ENCODE peak calls at places on chromosomes 7 and 10, in five cellular contexts. Y, I, Q, W and U are unnamed samples. For H3K4me1, the result is how much of the 10 kb centered on the place peaks cover.

GRCh38 chr7:88431861-88432260 is 125.2 kb upstream of the STEAP4 start:
- DNase-seq in Y (no peak), W (no peak), I (no peak), Q (no peak), U (no peak)

GRCh38 chr10:94279835-94280709 is 82.7 kb downstream of the NOC3L start:
- DNase-seq in W (no peak), Q (peak), Y (peak), I (peak), U (peak)

GRCh38 chr10:28548781-28549498 is 16.0 kb downstream of the WAC start:
- DNase-seq in Q (no peak), Y (no peak), I (no peak), W (no peak), U (no peak)

GRCh38 chr7:145624618-145625017 is 492.0 kb upstream of the CNTNAP2 start:
- DNase-seq in Y (no peak), Q (no peak), I (no peak), W (no peak), U (no peak)

GRCh38 chr10:80382989-80383388 is 25.4 kb upstream of the PRXL2A start:
- DNase-seq in W (peak), I (peak), Y (peak), Q (peak), U (peak)

GRCh38 chr7:51680594-51681409 is 364.2 kb upstream of the COBL start:
- DNase-seq in W (no peak), Y (no peak), Q (no peak), I (no peak), U (no peak)

GRCh38 chr7:136194843-136195242 is 217.7 kb upstream of the MTPN start:
- DNase-seq in W (no peak), Q (no peak), I (no peak), Y (no peak), U (no peak)

GRCh38 chr7:19392246-19392645 is 247.0 kb upstream of the FERD3L start:
- DNase-seq in Y (no peak), I (no peak), W (no peak), Q (no peak), U (no peak)

GRCh38 chr10:92103376-92104084 is 180.0 kb downstream of the BTAF1 start:
- DNase-seq in I (no peak), Y (no peak), W (no peak), Q (no peak), U (no peak)

GRCh38 chr7:140609646-140610045 is 31.0 kb downstream of the DENND2A start:
- DNase-seq in Q (no peak), W (no peak), Y (no peak), I (no peak), U (no peak)

GRCh38 chr10:17474595-17474994 is 20.2 kb upstream of the ST8SIA6 start:
- DNase-seq in W (no peak), Y (no peak), Q (peak), I (no peak), U (no peak)

GRCh38 chr10:97017474-97017903 is 168.3 kb downstream of the SLIT1 start:
- DNase-seq in W (no peak), Y (no peak), I (no peak), Q (peak), U (no peak)

GRCh38 chr10:30114871-30115270 is 55.5 kb upstream of the JCAD start:
- DNase-seq in W (no peak), I (no peak), Q (no peak), Y (peak), U (peak)

GRCh38 chr10:6838118-6838517 is 258.0 kb upstream of the PRKCQ start:
- DNase-seq in W (no peak), I (no peak), Q (peak), Y (peak), U (no peak)

GRCh38 chr10:59628456-59628855 is 81.2 kb downstream of the SLC16A9 start:
- DNase-seq in Q (no peak), W (no peak), I (no peak), Y (no peak), U (no peak)

GRCh38 chr10:77180104-77180503 is 457.5 kb downstream of the KCNMA1 start:
- DNase-seq in I (no peak), Y (no peak), W (no peak), Q (no peak), U (no peak)

GRCh38 chr10:81502677-81503359 is 372.2 kb upstream of the NRG3 start:
- DNase-seq in Q (no peak), Y (no peak), W (no peak), I (no peak), U (peak)

GRCh38 chr7:44185729-44186128 is 3.5 kb downstream of the GCK start:
- DNase-seq in Q (no peak), Y (no peak), W (no peak), I (no peak), U (no peak)

GRCh38 chr10:85612833-85613232 is 753.8 kb downstream of the GRID1 start:
- DNase-seq in I (no peak), Q (peak), Y (peak), W (no peak), U (no peak)

GRCh38 chr10:13162013-13162364 is 631 bp downstream of the MCM10 start:
- DNase-seq in I (no peak), Y (no peak), W (no peak), Q (no peak), U (no peak)

GRCh38 chr10:70537398-70538194 is 59.0 kb downstream of the PALD1 start:
- DNase-seq in Y (peak), W (no peak), I (no peak), Q (peak), U (peak)

GRCh38 chr10:21167288-21168010 is 270.3 kb upstream of the NEBL start:
- DNase-seq in Q (no peak), Y (no peak), W (no peak), I (no peak), U (no peak)

GRCh38 chr10:61998937-61999336 is 97.4 kb downstream of the ARID5B start:
- DNase-seq in Q (no peak), Y (no peak), W (no peak), I (no peak), U (no peak)

GRCh38 chr7:112074464-112074863 is 131.7 kb downstream of the DOCK4 start:
- DNase-seq in Y (no peak), W (no peak), Q (no peak), I (no peak), U (no peak)

GRCh38 chr10:77240042-77240619 is 397.5 kb downstream of the KCNMA1 start:
- DNase-seq in Q (no peak), I (no peak), Y (no peak), W (no peak), U (no peak)

GRCh38 chr10:75425291-75426079 is 5.9 kb upstream of the LRMDA start:
- DNase-seq in W (no peak), Y (no peak), I (no peak), Q (peak), U (no peak)

GRCh38 chr7:151426486-151426905 is 13.4 kb downstream of the CRYGN start:
- DNase-seq in Y (no peak), W (peak), I (peak), Q (no peak), U (peak)

GRCh38 chr7:43692582-43693373 is 36.5 kb downstream of the COA1 start:
- DNase-seq in W (no peak), I (no peak), Q (no peak), Y (no peak), U (no peak)

GRCh38 chr7:42843209-42843800 is 68.6 kb downstream of the C7orf25 start:
- DNase-seq in I (peak), Y (peak), Q (peak), W (peak), U (peak)

GRCh38 chr10:114030140-114030539 is 13.5 kb upstream of the ADRB1 start:
- DNase-seq in I (no peak), W (no peak), Q (no peak), Y (no peak), U (no peak)

GRCh38 chr10:49325131-49325915 is 26.4 kb downstream of the C10orf71 start:
- DNase-seq in Y (no peak), Q (no peak), W (no peak), I (peak), U (no peak)

GRCh38 chr7:80187279-80187678 is 52.6 kb downstream of the GNAI1 start:
- DNase-seq in W (no peak), I (no peak), Q (no peak), Y (no peak), U (no peak)

GRCh38 chr10:102658802-102659201 is 14.5 kb downstream of the TRIM8 start:
- DNase-seq in Q (no peak), W (no peak), I (no peak), Y (no peak), U (no peak)

GRCh38 chr10:102657984-102658724 is 13.9 kb downstream of the TRIM8 start:
- DNase-seq in Y (no peak), I (peak), W (peak), Q (no peak), U (no peak)

GRCh38 chr10:102656026-102656425 is 11.7 kb downstream of the TRIM8 start:
- DNase-seq in Q (no peak), I (no peak), Y (no peak), W (no peak), U (no peak)

GRCh38 chr10:102656791-102657371 is 12.6 kb downstream of the TRIM8 start:
- DNase-seq in I (no peak), Q (no peak), Y (no peak), W (peak), U (no peak)

DNA sequence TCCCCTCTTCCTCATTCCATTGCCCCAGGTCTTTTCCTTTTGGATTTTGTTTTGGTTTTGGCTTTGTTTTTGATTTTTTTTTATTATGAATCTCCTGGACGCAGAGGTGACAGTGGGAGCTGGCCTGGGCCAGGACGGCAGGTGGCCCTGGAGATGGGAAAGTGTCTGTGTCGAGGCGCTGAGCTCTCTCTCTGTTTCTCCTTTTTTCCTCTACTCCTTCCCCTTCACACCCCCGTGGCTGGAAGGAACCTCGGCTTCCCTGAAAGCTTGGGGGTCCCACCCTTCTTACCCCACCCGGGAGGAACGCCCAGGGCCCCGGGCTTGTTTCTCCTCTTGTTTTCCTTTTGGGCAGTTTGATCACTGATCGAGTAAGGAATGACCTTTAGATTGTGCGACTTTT is 13.2 kb downstream of the TRIM8 start:
- DNase-seq in Q (no peak), Y (no peak), W (no peak), I (no peak), U (no peak)
- H3K4me1 ChIP-seq in Q (under half), Y (under half), W (under half), I (half or more), U (under half)

GRCh38 chr7:150374026-150374425 is 5.1 kb upstream of the ZNF775 start:
- DNase-seq in I (no peak), Q (no peak), Y (no peak), W (no peak), U (no peak)

GRCh38 chr7:150377116-150377979 is 1.8 kb upstream of the ZNF775 start:
- DNase-seq in I (no peak), Q (no peak), W (no peak), Y (no peak), U (no peak)

GRCh38 chr7:150376560-150376959 is 2.6 kb upstream of the ZNF775 start:
- DNase-seq in Q (peak), I (no peak), W (no peak), Y (no peak), U (no peak)

GRCh38 chr7:150374472-150374871 is 4.7 kb upstream of the ZNF775 start:
- DNase-seq in Q (peak), Y (no peak), I (no peak), W (no peak), U (no peak)

DNA sequence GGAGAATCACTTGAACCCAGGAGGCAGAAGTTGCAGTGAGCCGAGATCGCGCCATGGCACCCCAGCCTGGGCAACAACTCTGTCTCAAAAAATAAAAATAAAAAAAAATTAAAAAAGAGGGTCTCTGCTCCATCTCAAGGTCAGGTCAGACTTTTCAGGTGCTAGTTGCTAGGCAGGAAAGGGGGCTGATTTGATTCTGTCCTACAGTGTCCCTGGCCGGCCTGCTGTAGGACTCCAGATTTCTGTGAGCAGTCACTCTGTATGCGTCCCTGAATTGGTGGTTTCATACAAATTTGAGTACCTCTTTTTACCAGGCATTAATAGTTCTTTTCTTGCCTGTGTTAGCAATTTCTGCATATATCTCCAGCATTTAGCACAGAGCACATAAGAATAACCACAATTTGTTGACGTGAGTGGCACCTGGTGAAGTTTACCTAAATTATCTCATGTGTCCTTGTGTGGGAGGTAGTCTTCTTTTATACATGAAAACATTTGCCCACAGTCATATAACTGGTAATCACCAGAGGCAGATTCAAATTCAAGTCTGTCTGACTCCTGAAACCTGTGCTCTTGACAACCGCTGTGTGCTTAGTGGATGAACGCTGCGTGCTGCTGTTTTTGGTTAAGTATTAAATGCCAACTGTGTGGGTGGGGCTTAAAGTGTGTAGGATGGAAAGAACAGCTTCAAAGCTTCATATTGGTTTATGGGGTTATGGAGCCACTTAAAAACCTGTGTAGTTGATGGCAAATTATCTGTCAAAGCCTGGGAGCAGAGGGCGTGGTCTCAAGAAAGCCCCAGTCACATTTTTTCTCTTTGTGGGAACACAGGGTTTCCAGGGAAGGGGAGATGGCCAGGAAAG is 3.2 kb upstream of the ZNF775 start:
- DNase-seq in Q (no peak), Y (no peak), I (no peak), W (no peak), U (no peak)
- H3K4me1 ChIP-seq in Q (under half), Y (under half), I (under half), W (under half), U (under half)

GRCh38 chr7:22549051-22549450 is 49.1 kb upstream of the STEAP1B start:
- DNase-seq in Q (peak), W (no peak), Y (peak), I (no peak), U (no peak)

GRCh38 chr7:22551768-22552513 is 52.0 kb upstream of the STEAP1B start:
- DNase-seq in I (no peak), Y (no peak), W (no peak), Q (no peak), U (no peak)

GRCh38 chr7:22549667-22550513 is 49.9 kb upstream of the STEAP1B start:
- DNase-seq in Y (peak), I (no peak), Q (peak), W (no peak), U (peak)

GRCh38 chr7:22548313-22548712 is 48.3 kb upstream of the STEAP1B start:
- DNase-seq in W (no peak), Y (no peak), I (no peak), Q (no peak), U (no peak)

GRCh38 chr7:22550514-22551010 is 50.6 kb upstream of the STEAP1B start:
- DNase-seq in I (no peak), Y (no peak), Q (no peak), W (no peak), U (no peak)
- H3K4me1 ChIP-seq in I (under half), Y (under half), Q (under half), W (under half), U (under half)

GRCh38 chr10:112584276-112584675 is 137.3 kb downstream of the VTI1A start:
- DNase-seq in Q (no peak), I (no peak), Y (no peak), W (no peak), U (no peak)

GRCh38 chr10:112581921-112582320 is 134.9 kb downstream of the VTI1A start:
- DNase-seq in I (no peak), Q (no peak), Y (no peak), W (no peak), U (no peak)

GRCh38 chr10:112585960-112586359 is 138.9 kb downstream of the VTI1A start:
- DNase-seq in Q (no peak), Y (no peak), W (no peak), I (no peak), U (no peak)

GRCh38 chr10:112585052-112585451 is 138.0 kb downstream of the VTI1A start:
- DNase-seq in Y (no peak), Q (no peak), W (no peak), I (no peak), U (no peak)

GRCh38 chr10:112583236-112583919 is 136.4 kb downstream of the VTI1A start:
- DNase-seq in Q (no peak), I (no peak), W (no peak), Y (peak), U (no peak)
- H3K4me1 ChIP-seq in Q (under half), I (under half), W (under half), Y (under half), U (under half)

GRCh38 chr10:79133386-79133785 is 64.6 kb downstream of the ZMIZ1 start:
- DNase-seq in Y (no peak), I (no peak), Q (no peak), W (no peak), U (no peak)

GRCh38 chr10:79130846-79131245 is 62.1 kb downstream of the ZMIZ1 start:
- DNase-seq in I (no peak), Q (peak), W (no peak), Y (peak), U (no peak)

GRCh38 chr10:79132681-79133381 is 64.1 kb downstream of the ZMIZ1 start:
- DNase-seq in Q (peak), Y (no peak), W (peak), I (no peak), U (no peak)

GRCh38 chr10:79130255-79130654 is 61.5 kb downstream of the ZMIZ1 start:
- DNase-seq in Q (no peak), I (no peak), Y (no peak), W (no peak), U (no peak)

DNA sequence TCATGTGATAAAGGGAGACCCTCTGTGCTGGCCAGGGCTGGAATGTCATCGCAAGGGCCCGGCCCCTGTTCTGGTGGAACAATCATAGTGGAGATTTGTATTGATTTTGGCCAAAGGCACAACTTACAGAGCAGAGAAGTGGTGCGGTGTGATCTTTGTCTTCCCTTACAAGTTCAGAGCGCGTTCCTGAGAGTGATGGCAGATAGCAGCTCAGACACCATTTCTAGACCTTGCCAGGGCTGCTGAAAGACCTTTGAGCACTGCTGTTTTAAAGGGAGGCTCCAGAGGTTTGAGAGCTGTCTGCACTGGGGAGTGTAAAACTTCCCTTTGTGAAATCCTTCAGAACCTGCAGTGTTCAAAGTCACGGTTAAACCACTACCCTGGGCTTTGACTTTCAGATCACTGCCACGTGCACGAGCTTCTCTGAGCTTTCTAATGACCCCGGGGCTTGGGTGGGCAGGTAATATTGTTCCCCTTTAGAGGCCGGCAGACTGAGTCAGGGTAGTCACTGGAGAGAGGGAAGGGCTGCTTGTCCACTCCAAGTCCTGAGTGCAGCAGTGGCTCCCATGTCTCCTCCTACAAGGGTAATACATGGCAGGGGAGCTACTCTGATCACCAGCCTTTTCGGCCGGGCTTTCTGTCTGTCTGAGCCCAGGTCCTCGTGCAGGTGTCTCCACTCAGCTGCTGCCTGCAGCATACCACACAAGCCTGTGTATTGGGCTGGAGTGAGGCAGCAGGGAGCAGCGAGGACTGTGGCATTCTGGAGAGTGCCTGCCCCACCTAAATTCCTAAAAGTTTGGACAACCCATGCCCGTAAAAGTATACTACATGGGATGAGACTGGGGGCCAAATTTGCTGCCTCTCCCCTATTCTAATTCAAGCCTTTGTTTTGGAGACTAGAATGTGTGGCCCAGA is 63.2 kb downstream of the ZMIZ1 start:
- DNase-seq in Y (no peak), Q (no peak), I (no peak), W (no peak), U (no peak)
- H3K4me1 ChIP-seq in Y (half or more), Q (under half), I (half or more), W (half or more), U (under half)

DNA sequence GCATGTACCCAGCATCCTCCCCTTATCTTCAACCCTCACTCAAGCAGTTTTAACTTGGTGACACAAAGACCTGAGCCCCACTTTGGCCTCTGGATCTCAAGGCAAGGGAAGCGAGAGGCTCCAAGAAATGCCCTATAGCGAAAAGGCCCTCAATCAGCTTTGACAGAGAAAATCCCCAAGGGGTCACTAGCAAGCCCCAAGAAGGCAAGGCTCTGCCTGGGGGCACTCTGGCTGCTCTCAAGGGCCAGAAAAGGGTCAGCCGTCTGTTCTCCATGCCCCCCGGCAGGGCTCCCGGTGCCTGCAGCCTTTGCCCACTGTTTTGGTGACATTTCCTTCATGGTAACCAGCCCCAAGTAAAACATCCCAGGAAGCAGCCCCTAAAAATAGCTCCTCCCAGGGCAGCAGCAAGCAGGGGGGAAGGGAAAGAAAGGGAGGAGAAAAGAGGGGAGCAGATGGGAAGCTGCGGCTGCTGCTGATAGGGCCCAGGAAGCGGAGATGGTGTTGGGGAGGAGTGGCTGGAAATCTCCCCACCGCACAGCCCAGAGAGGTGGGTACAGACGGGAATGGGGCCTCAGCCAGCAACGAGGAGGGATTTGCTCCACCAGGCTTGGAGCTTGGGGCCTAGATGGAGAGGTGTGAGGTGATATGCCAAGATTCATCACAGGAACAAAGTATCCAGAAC is 7.1 kb downstream of the CAMK2G start:
- DNase-seq in Q (no peak), W (no peak), Y (peak), I (no peak), U (no peak)
- H3K4me1 ChIP-seq in Q (under half), W (under half), Y (under half), I (under half), U (under half)